ENCODE peak calls at places on chromosomes 12 and 14, in ten cellular contexts. Q is aorta; W is heart right ventricle; L is CD4-positive, alpha-beta memory T cell; P is gastrocnemius medialis; G is left ventricle myocardium inferior; M is Peyer's patch; V is breast epithelium; R is ascending aorta; U is tibial artery. K is an unnamed sample.

GRCh38 chr12:77120695-77121094 is 55.3 kb upstream of the E2F7 start:
- DNase-seq in Q (no peak), W (no peak), L (no peak), P (no peak), G (no peak), M (no peak), V (no peak), R (no peak), U (no peak), K (no peak)

GRCh38 chr12:104866286-104866685 is 91.8 kb downstream of the SLC41A2 start:
- DNase-seq in Q (peak), W (no peak), L (no peak), P (no peak), G (no peak), M (no peak), V (no peak), R (peak), U (no peak), K (no peak)

GRCh38 chr12:104709692-104710435 is 248.2 kb downstream of the SLC41A2 start:
- DNase-seq in Q (peak), W (no peak), L (no peak), P (no peak), G (no peak), M (no peak), V (no peak), R (no peak), U (no peak), K (no peak)

GRCh38 chr14:105261781-105262180 is 13.4 kb downstream of the BTBD6 start:
- DNase-seq in Q (no peak), W (peak), L (no peak), P (no peak), G (peak), M (no peak), V (no peak), R (no peak), U (peak), K (no peak)

GRCh38 chr12:41188841-41189394 is 798 bp downstream of the PDZRN4 start:
- DNase-seq in Q (peak), W (no peak), L (no peak), P (no peak), G (no peak), M (no peak), V (no peak), R (no peak), U (peak), K (no peak)

GRCh38 chr12:18752947-18753346 is 15.0 kb downstream of the CAPZA3 start:
- DNase-seq in Q (no peak), W (no peak), L (no peak), P (no peak), G (no peak), M (no peak), V (no peak), R (no peak), U (no peak), K (no peak)

GRCh38 chr12:13196302-13196921 is at the start of gene EMP1:
- DNase-seq in Q (peak), W (peak), L (peak), P (peak), G (peak), M (peak), V (peak), R (peak), U (peak), K (peak)

GRCh38 chr14:58082011-58082410 is 70.0 kb downstream of the ARMH4 start:
- DNase-seq in Q (no peak), W (no peak), L (no peak), P (no peak), G (no peak), M (no peak), V (no peak), R (no peak), U (no peak), K (no peak)

GRCh38 chr12:3278681-3279414 is 201.7 kb downstream of the TSPAN9 start:
- DNase-seq in Q (no peak), W (no peak), L (no peak), P (no peak), G (no peak), M (no peak), V (no peak), R (no peak), U (no peak), K (no peak)

GRCh38 chr12:67909091-67909531 is 80.1 kb upstream of the IFNG-AS1 start:
- DNase-seq in Q (no peak), W (no peak), L (no peak), P (no peak), G (no peak), M (no peak), V (no peak), R (no peak), U (no peak), K (no peak)

GRCh38 chr12:13504736-13505135 is 308.2 kb downstream of the EMP1 start:
- DNase-seq in Q (no peak), W (no peak), L (no peak), P (no peak), G (no peak), M (no peak), V (no peak), R (no peak), U (no peak), K (no peak)

GRCh38 chr14:78127233-78127632 is 42.9 kb upstream of the NRXN3 start:
- DNase-seq in Q (no peak), W (no peak), L (no peak), P (no peak), G (no peak), M (no peak), V (no peak), R (no peak), U (no peak), K (no peak)

GRCh38 chr12:2925322-2925995 is 33.7 kb upstream of the TEAD4 start:
- DNase-seq in Q (no peak), W (no peak), L (no peak), P (no peak), G (no peak), M (no peak), V (no peak), R (no peak), U (peak), K (no peak)

GRCh38 chr14:64947710-64948611 is 5.4 kb upstream of the GPX2 start:
- DNase-seq in Q (peak), W (peak), L (no peak), P (no peak), G (peak), M (no peak), V (no peak), R (peak), U (no peak), K (no peak)

GRCh38 chr12:4417471-4417870 is 28.1 kb downstream of the FGF6 start:
- DNase-seq in Q (no peak), W (peak), L (no peak), P (no peak), G (no peak), M (no peak), V (no peak), R (no peak), U (no peak), K (no peak)

GRCh38 chr14:102822311-102822863 is 45.1 kb downstream of the TRAF3 start:
- DNase-seq in Q (no peak), W (no peak), L (no peak), P (no peak), G (no peak), M (no peak), V (no peak), R (no peak), U (no peak), K (no peak)

GRCh38 chr12:56040151-56040550 is 1.6 kb upstream of the RPS26 start:
- DNase-seq in Q (no peak), W (no peak), L (no peak), P (no peak), G (no peak), M (no peak), V (no peak), R (no peak), U (no peak), K (no peak)

GRCh38 chr12:120117961-120118709 is 1.6 kb upstream of the RAB35 start:
- DNase-seq in Q (no peak), W (no peak), L (no peak), P (no peak), G (no peak), M (no peak), V (no peak), R (no peak), U (no peak), K (no peak)

GRCh38 chr12:14256139-14256538 is 109.3 kb upstream of the ATF7IP start:
- DNase-seq in Q (no peak), W (no peak), L (peak), P (no peak), G (no peak), M (no peak), V (no peak), R (no peak), U (no peak), K (peak)

GRCh38 chr14:102362084-102362483 is 606 bp downstream of the CINP start:
- DNase-seq in Q (no peak), W (no peak), L (no peak), P (no peak), G (no peak), M (no peak), V (no peak), R (no peak), U (no peak), K (peak)

GRCh38 chr12:15534870-15535269 is 212.6 kb downstream of the PTPRO start:
- DNase-seq in Q (no peak), W (no peak), L (no peak), P (no peak), G (no peak), M (no peak), V (no peak), R (peak), U (no peak), K (no peak)

GRCh38 chr12:109607618-109608017 is 34.0 kb downstream of the MVK start:
- DNase-seq in Q (no peak), W (no peak), L (no peak), P (no peak), G (no peak), M (no peak), V (no peak), R (no peak), U (no peak), K (no peak)

GRCh38 chr14:97266653-97267052 is 469.5 kb downstream of the VRK1 start:
- DNase-seq in Q (no peak), W (no peak), L (no peak), P (no peak), G (no peak), M (no peak), V (no peak), R (no peak), U (no peak), K (no peak)

GRCh38 chr14:58737511-58737910 is 99.7 kb downstream of the DACT1 start:
- DNase-seq in Q (no peak), W (no peak), L (no peak), P (no peak), G (no peak), M (no peak), V (no peak), R (no peak), U (no peak), K (no peak)

GRCh38 chr12:50397122-50397650 is 777 bp upstream of the FAM186A start:
- DNase-seq in Q (no peak), W (no peak), L (no peak), P (no peak), G (no peak), M (no peak), V (no peak), R (no peak), U (no peak), K (no peak)

GRCh38 chr12:93379432-93380308 is 1.9 kb downstream of the NUDT4 start:
- DNase-seq in Q (no peak), W (no peak), L (peak), P (no peak), G (no peak), M (no peak), V (no peak), R (no peak), U (no peak), K (no peak)

GRCh38 chr12:93381183-93381975 is 3.7 kb downstream of the NUDT4 start:
- DNase-seq in Q (no peak), W (no peak), L (no peak), P (no peak), G (no peak), M (no peak), V (no peak), R (no peak), U (no peak), K (no peak)

GRCh38 chr12:93378373-93379310 is 917 bp downstream of the NUDT4 start:
- DNase-seq in Q (peak), W (no peak), L (peak), P (no peak), G (peak), M (peak), V (no peak), R (peak), U (peak), K (peak)

GRCh38 chr12:93377252-93377542 is 528 bp upstream of the NUDT4 start:
- DNase-seq in Q (no peak), W (no peak), L (no peak), P (no peak), G (no peak), M (no peak), V (no peak), R (no peak), U (no peak), K (no peak)

DNA sequence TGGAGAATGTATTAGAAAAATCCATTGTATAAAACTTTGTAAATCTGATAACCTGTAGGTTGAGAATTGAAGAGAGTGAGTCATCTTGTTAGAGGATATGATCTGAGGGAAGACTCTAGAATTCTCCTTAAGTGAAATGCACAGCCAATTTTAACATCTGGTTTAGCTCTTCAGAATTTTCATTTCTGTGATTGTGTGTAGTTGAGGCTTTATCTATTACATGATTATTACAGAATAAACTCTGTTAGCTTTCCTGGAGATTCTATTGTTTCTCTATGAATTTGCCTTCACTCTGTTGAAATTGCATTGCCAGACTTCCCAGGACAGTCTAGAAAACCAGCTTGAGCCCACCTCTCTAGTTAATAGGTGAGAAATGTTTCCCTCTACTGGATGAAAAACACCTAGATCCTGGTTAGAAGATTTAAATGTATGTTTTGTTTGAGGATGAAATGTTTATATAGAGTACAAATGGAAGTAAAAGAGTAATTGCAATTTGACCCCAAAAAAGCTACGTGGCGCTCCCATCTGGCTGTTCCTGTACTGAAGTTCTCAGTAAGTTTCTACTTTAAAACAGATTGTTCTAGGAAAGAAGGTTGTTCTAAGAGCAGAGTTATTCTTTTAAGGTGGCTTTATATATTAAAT is 2.9 kb downstream of the NUDT4 start:
- DNase-seq in Q (no peak), W (no peak), L (no peak), P (no peak), G (no peak), M (no peak), V (no peak), R (no peak), U (no peak), K (no peak)
- H3K4me3 ChIP-seq in Q (peak), W (peak), L (no peak), P (peak), G (peak), M (peak), V (peak), R (peak), U (peak), K (no peak)

GRCh38 chr12:47949441-47950341 is 13.7 kb upstream of the TMEM106C start:
- DNase-seq in Q (peak), W (peak), L (peak), P (peak), G (peak), M (peak), V (peak), R (peak), U (peak), K (peak)
- H3K27ac ChIP-seq in Q (no peak), W (no peak), L (no peak), P (no peak), G (no peak), M (no peak), V (peak), R (no peak), U (no peak), K (no peak)

GRCh38 chr14:51018521-51018920 is 74.2 kb upstream of the PYGL start:
- DNase-seq in Q (no peak), W (no peak), L (no peak), P (no peak), G (no peak), M (no peak), V (no peak), R (no peak), U (no peak), K (no peak)

GRCh38 chr14:51014625-51015024 is 70.3 kb upstream of the PYGL start:
- DNase-seq in Q (peak), W (no peak), L (no peak), P (no peak), G (no peak), M (no peak), V (no peak), R (no peak), U (no peak), K (no peak)

GRCh38 chr14:51022769-51023168 is 72.1 kb downstream of the TRIM9 start:
- DNase-seq in Q (no peak), W (no peak), L (no peak), P (no peak), G (no peak), M (no peak), V (no peak), R (no peak), U (no peak), K (no peak)

GRCh38 chr14:51020024-51020710 is 74.7 kb downstream of the TRIM9 start:
- DNase-seq in Q (peak), W (no peak), L (no peak), P (no peak), G (no peak), M (no peak), V (no peak), R (no peak), U (no peak), K (no peak)

GRCh38 chr14:51019089-51019488 is 74.8 kb upstream of the PYGL start:
- DNase-seq in Q (no peak), W (no peak), L (no peak), P (no peak), G (no peak), M (no peak), V (no peak), R (no peak), U (no peak), K (no peak)
- H3K4me3 ChIP-seq in Q (no peak), W (no peak), L (no peak), P (no peak), G (no peak), M (no peak), V (no peak), R (no peak), U (no peak), K (no peak)

GRCh38 chr14:91351508-91351853 is 66.1 kb downstream of the CCDC88C start:
- DNase-seq in Q (peak), W (no peak), L (no peak), P (no peak), G (no peak), M (no peak), V (no peak), R (no peak), U (no peak), K (no peak)
- H3K27ac ChIP-seq in Q (no peak), W (peak), L (peak), P (no peak), G (peak), M (peak), V (no peak), R (no peak), U (no peak), K (peak)

GRCh38 chr14:32724864-32725550 is 213.7 kb upstream of the NPAS3 start:
- DNase-seq in Q (no peak), W (no peak), L (no peak), P (no peak), G (no peak), M (no peak), V (no peak), R (no peak), U (no peak), K (no peak)
- H3K4me3 ChIP-seq in Q (peak), W (peak), L (no peak), P (no peak), G (peak), M (no peak), V (peak), R (no peak), U (peak), K (no peak)

DNA sequence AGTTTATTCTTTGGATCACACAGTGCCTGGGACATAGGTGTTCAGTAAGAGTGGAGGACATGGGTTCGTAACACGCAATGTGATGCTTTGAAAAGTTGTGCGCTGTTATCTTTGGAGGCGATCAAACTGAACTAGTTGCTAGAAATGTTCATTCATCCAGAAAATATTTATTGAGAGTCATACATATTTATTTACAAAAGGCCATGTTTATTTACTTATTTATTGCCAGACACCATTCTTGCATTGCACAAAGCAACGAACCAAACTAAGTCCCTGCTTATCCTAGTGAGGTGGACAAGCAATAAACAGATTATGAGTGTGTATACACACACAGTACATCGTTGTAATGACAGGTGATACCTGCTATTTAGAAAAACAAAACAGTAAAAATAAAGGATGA is 12.6 kb downstream of the BHLHE41 start:
- DNase-seq in Q (no peak), W (no peak), L (no peak), P (no peak), G (no peak), M (no peak), V (no peak), R (no peak), U (no peak), K (no peak)
- H3K27ac ChIP-seq in Q (no peak), W (no peak), L (no peak), P (peak), G (peak), M (no peak), V (no peak), R (peak), U (peak), K (no peak)

GRCh38 chr14:101222362-101223090 is 319.0 kb upstream of the RTL1 start:
- DNase-seq in Q (no peak), W (no peak), L (no peak), P (no peak), G (no peak), M (no peak), V (no peak), R (peak), U (no peak), K (peak)
- H3K4me3 ChIP-seq in Q (no peak), W (no peak), L (no peak), P (no peak), G (no peak), M (no peak), V (no peak), R (no peak), U (no peak), K (no peak)

DNA sequence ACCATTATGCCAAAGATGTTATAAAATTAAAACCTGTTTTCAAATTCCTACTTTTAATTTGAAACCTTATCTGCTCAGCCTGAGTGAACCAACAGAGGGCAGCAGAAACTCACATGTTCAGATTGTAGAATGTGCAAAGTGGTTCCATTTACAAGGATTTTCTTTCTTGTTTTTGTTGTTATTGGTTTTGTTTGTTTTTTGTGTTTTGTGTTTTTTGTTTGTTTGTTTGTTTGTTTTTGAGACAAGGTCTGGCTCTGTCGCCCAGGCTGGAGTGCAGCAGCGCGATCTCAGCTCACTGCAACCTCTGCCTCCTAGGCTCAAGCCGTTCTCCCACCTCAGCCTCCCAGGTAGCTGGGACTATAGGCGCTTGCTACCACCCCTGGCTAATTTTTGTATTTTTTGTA is 22.8 kb upstream of the GARIN2 start:
- DNase-seq in Q (no peak), W (peak), L (peak), P (no peak), G (no peak), M (no peak), V (no peak), R (no peak), U (no peak), K (peak)
- H3K27ac ChIP-seq in Q (no peak), W (no peak), L (no peak), P (no peak), G (no peak), M (no peak), V (no peak), R (no peak), U (no peak), K (no peak)